ENCODE peak calls at places on chromosomes 7 and 10, in nine cellular contexts. S, G, H, D, J, L, O, U and P are unnamed samples.
A peak's percentile ranks its signal among the peaks of the same experiment; 100 is the strongest.

GRCh38 chr10:72637398-72637857 is 11.5 kb upstream of the MICU1 start:
- DNase-seq in G (peak; percentile 78), S (no peak), O (peak; percentile 57), L (no peak), D (no peak), H (no peak), U (no peak), J (peak; percentile 72), P (no peak)

GRCh38 chr7:112638675-112639400 is 151.4 kb downstream of the TMEM168 start:
- DNase-seq in U (no peak), H (no peak), L (no peak), D (no peak), S (no peak), G (no peak), O (no peak), J (no peak), P (no peak)

GRCh38 chr7:33459340-33459751 is 330.0 kb downstream of the BBS9 start:
- DNase-seq in H (no peak), O (no peak), G (peak; percentile 66), J (peak; percentile 34), U (no peak), S (no peak), D (no peak), L (peak; percentile 37), P (peak; percentile 22)

GRCh38 chr7:29370531-29371314 is 176.1 kb downstream of the CHN2 start:
- DNase-seq in O (no peak), G (no peak), S (no peak), U (no peak), H (no peak), L (peak; percentile 84), J (no peak), D (no peak), P (no peak)

GRCh38 chr10:71486465-71487114 is 89.9 kb downstream of the CDH23 start:
- DNase-seq in L (peak; percentile 19), U (peak; percentile 63), G (peak; percentile 2), J (peak; percentile 50), H (peak; percentile 74), S (no peak), O (peak; percentile 54), D (no peak), P (peak; percentile 79)

GRCh38 chr7:134062460-134062859 is 64.7 kb upstream of the LRGUK start:
- DNase-seq in S (no peak), G (no peak), O (no peak), U (no peak), D (no peak), J (no peak), L (no peak), H (no peak), P (no peak)

GRCh38 chr10:78945838-78946237 is 122.9 kb upstream of the ZMIZ1 start:
- DNase-seq in S (no peak), J (no peak), U (no peak), L (no peak), G (no peak), O (no peak), H (no peak), D (no peak), P (no peak)

GRCh38 chr10:125162181-125162906 is 2.0 kb upstream of the CTBP2 start:
- DNase-seq in G (no peak), H (no peak), S (no peak), J (no peak), O (no peak), L (no peak), U (peak; percentile 29), D (no peak), P (peak; percentile 62)

GRCh38 chr10:42553064-42553407 is 85.3 kb downstream of the ZNF33B start:
- DNase-seq in J (no peak), H (no peak), D (no peak), L (no peak), U (no peak), O (no peak), G (no peak), S (no peak), P (no peak)

GRCh38 chr7:139825666-139826290 is 3.3 kb upstream of the TBXAS1 start:
- DNase-seq in G (peak; percentile 81), U (no peak), O (no peak), H (no peak), S (no peak), J (no peak), L (peak; percentile 49), D (no peak), P (no peak)

GRCh38 chr7:100568176-100568935 is 5.3 kb downstream of the SAP25 start:
- DNase-seq in G (no peak), S (peak; percentile 26), U (no peak), H (no peak), O (no peak), D (no peak), J (peak; percentile 40), L (no peak), P (no peak)

GRCh38 chr7:42234736-42235135 is 2.3 kb downstream of the GLI3 start:
- DNase-seq in O (no peak), J (no peak), D (no peak), G (no peak), L (peak; percentile 5), U (no peak), H (no peak), S (no peak), P (no peak)

GRCh38 chr7:115914951-115915350 is 115.6 kb downstream of the TFEC start:
- DNase-seq in G (no peak), D (no peak), H (no peak), U (no peak), S (no peak), O (no peak), L (no peak), J (no peak), P (no peak)

GRCh38 chr10:134743-135600 is at the start of gene ZMYND11:
- DNase-seq in G (peak; percentile 42), O (peak; percentile 91), D (no peak), J (peak; percentile 84), H (peak; percentile 50), U (peak; percentile 53), L (peak; percentile 60), S (peak; percentile 63), P (peak; percentile 75)

GRCh38 chr10:46094931-46095755 is 49.1 kb upstream of the MSMB start:
- DNase-seq in O (no peak), S (no peak), U (no peak), G (no peak), H (no peak), J (no peak), L (peak; percentile 22), D (no peak), P (no peak)

GRCh38 chr10:123573236-123574147 is 92.7 kb upstream of the GPR26 start:
- DNase-seq in D (no peak), J (peak; percentile 60), S (no peak), H (peak; percentile 49), O (peak; percentile 71), L (peak; percentile 90), G (no peak), U (peak; percentile 61), P (peak; percentile 75)

DNA sequence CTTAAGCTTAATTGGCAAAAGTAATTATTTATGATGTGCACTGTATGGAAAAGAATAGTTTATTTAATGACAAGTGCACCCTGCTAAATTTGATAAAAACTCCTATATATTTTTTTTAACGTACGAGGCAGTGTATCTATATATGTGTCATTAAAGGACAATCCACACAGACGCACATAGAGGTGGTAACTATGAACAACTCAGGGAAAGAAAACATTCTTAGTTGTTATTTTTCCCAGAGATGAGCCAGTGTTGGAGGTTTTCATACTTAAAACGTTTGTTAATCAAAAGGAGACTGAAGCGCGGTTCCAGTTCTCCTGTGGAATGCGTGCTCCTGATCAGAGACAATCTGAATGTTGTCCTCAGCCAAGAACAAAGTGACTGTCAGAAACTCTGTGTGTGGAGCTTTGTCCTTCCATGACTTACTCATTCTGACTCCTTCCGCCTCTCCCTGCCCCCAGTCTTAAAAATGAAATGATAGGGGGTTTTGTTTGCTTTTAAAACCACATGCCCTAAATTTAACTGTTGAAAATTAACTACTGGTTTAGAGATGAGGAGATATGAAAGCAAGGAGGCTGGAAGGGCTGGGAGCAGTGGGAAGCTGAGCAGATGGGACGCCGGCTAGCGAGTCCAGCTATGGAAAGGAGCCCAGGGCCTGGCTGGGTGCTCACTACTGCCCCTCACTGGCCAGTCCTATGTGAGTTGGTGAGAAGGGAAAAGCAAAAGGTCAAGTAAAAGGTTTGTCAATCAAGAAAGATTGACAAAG is 99.6 kb downstream of the SVIL start:
- DNase-seq in S (peak; percentile 55), G (peak; percentile 88), D (no peak), H (peak; percentile 77), U (peak; percentile 51), J (no peak), L (peak; percentile 83), O (no peak), P (peak; percentile 52)
- TF ChIP-seq CTCF in S (peak; percentile 46), G (peak; percentile 77), D (no peak), H (peak; percentile 73), U (peak; percentile 85), J (peak; percentile 33), L (peak; percentile 81), O (peak; percentile 42), P (peak; percentile 52)

DNA sequence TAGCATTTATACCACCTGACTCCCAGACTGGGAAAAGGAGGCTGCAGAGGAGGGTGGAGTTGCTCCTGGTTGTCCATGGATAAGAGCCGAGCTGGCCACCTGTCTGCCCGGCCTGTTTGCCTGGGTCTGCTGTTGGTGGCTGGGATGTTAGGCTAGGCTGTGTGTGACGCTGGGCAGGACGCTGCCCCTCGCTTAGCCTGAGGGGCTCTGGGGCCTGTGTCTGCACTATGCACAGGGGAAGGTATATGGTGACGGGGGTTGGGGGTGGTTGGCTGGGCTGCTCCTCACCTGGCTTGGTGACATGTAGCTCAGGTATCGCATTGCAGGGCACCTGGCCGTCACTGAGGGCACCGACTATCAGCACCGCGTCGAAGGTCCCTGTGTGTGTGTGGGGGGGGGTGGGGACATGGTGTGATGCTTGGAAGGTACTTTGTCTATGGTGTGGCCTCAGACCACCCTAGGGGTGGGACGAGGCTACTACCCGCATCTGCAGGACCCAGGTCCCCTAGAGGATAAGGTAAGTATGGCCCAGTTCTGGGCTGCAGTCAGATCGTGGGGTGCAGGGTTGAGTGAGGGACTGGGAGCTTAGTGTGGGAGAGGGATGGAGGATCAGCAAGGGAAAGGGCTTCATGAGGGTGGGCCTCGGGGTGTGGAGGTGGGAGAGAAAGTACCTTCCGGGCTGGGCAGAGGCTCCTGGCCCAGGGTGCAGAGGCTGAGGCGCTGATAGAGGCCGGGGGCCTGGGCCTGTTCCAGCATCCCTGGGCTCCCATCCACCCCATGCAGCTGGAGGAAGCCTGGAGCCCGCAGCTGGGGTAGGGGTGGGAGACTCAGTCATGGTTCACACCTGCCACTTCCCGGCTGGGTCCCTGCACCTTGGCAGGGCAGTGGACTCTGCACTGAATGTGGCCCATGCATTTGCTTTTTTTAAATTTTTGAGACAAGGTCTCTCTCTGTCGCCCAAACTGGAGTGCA is 2.3 kb downstream of the METTL27 start:
- DNase-seq in S (no peak), O (no peak), D (no peak), L (no peak), H (no peak), J (no peak), U (no peak), G (no peak), P (no peak)
- TF ChIP-seq CTCF in S (no peak), O (no peak), D (no peak), L (peak; percentile 16), H (peak; percentile 38), J (no peak), U (peak; percentile 42), G (no peak), P (no peak)

GRCh38 chr10:27223964-27224363 is 16.6 kb downstream of the ACBD5 start:
- DNase-seq in U (no peak), D (no peak), H (peak; percentile 5), L (peak; percentile 5), O (no peak), S (peak; percentile 31), J (peak; percentile 56), G (peak; percentile 26), P (peak; percentile 17)
- TF ChIP-seq CTCF in U (peak; percentile 69), D (peak; percentile 72), H (peak; percentile 76), L (peak; percentile 53), O (peak; percentile 62), S (peak; percentile 50), J (peak; percentile 46), G (peak; percentile 48), P (peak; percentile 49)

GRCh38 chr7:104415700-104416099 is 87.3 kb downstream of the LHFPL3 start:
- DNase-seq in J (peak; percentile 12), S (no peak), G (no peak), U (no peak), O (no peak), H (no peak), D (no peak), L (no peak), P (no peak)
- TF ChIP-seq CTCF in J (no peak), S (no peak), G (no peak), U (no peak), O (no peak), H (no peak), D (no peak), L (no peak), P (no peak)